ENCODE peak calls at places on chromosomes 13 and 19, in eight cellular contexts. One of them, this sample, is unnamed. For H3K27me3, the result is how much of the 10 kb centered on the place peaks cover.

GRCh38 chr19:17450264-17451075 is 2.0 kb upstream of the TMEM221 start:
- DNase-seq in BJ: no peak
- DNase-seq in heart right ventricle: no peak
- DNase-seq in H9: no peak
- DNase-seq in CD4-positive, alpha-beta T cell: no peak
- DNase-seq in bronchial epithelial cell: peak
- DNase-seq in mammary epithelial cell: peak
- DNase-seq in GM23248: no peak
- DNase-seq in this sample: peak

GRCh38 chr13:31587696-31588266 is 151.5 kb upstream of the RXFP2 start:
- DNase-seq in H9: no peak
- DNase-seq in bronchial epithelial cell: no peak
- DNase-seq in mammary epithelial cell: no peak
- DNase-seq in BJ: no peak
- DNase-seq in CD4-positive, alpha-beta T cell: no peak
- DNase-seq in GM23248: no peak
- DNase-seq in heart right ventricle: no peak
- DNase-seq in this sample: no peak

GRCh38 chr13:64075543-64076271 is 2660.1 kb upstream of the PCDH20 start:
- DNase-seq in GM23248: no peak
- DNase-seq in CD4-positive, alpha-beta T cell: no peak
- DNase-seq in bronchial epithelial cell: no peak
- DNase-seq in BJ: no peak
- DNase-seq in heart right ventricle: no peak
- DNase-seq in mammary epithelial cell: no peak
- DNase-seq in H9: no peak
- DNase-seq in this sample: no peak

GRCh38 chr19:31350033-31350692 is 927 bp upstream of the TSHZ3 start:
- DNase-seq in H9: no peak
- DNase-seq in BJ: no peak
- DNase-seq in GM23248: peak
- DNase-seq in bronchial epithelial cell: no peak
- DNase-seq in heart right ventricle: peak
- DNase-seq in CD4-positive, alpha-beta T cell: no peak
- DNase-seq in mammary epithelial cell: no peak
- DNase-seq in this sample: no peak

GRCh38 chr19:51480590-51480989 is 2.3 kb downstream of the CEACAM18 start:
- DNase-seq in heart right ventricle: no peak
- DNase-seq in H9: peak
- DNase-seq in GM23248: peak
- DNase-seq in bronchial epithelial cell: no peak
- DNase-seq in BJ: no peak
- DNase-seq in CD4-positive, alpha-beta T cell: no peak
- DNase-seq in mammary epithelial cell: no peak
- DNase-seq in this sample: no peak

GRCh38 chr13:105462981-105463380 is 1072.5 kb downstream of the EFNB2 start:
- DNase-seq in bronchial epithelial cell: no peak
- DNase-seq in BJ: no peak
- DNase-seq in heart right ventricle: no peak
- DNase-seq in mammary epithelial cell: no peak
- DNase-seq in GM23248: no peak
- DNase-seq in H9: no peak
- DNase-seq in CD4-positive, alpha-beta T cell: no peak
- DNase-seq in this sample: no peak

GRCh38 chr13:34822681-34823080 is 119.4 kb upstream of the NBEA start:
- DNase-seq in mammary epithelial cell: no peak
- DNase-seq in GM23248: no peak
- DNase-seq in CD4-positive, alpha-beta T cell: no peak
- DNase-seq in heart right ventricle: no peak
- DNase-seq in BJ: no peak
- DNase-seq in H9: no peak
- DNase-seq in bronchial epithelial cell: no peak
- DNase-seq in this sample: no peak

GRCh38 chr13:40403509-40404241 is 262.8 kb downstream of the FOXO1 start:
- DNase-seq in heart right ventricle: peak
- DNase-seq in CD4-positive, alpha-beta T cell: no peak
- DNase-seq in H9: no peak
- DNase-seq in BJ: no peak
- DNase-seq in mammary epithelial cell: no peak
- DNase-seq in GM23248: no peak
- DNase-seq in bronchial epithelial cell: no peak
- DNase-seq in this sample: no peak

GRCh38 chr19:11659612-11660011 is 62.3 kb downstream of the ZNF627 start:
- DNase-seq in GM23248: peak
- DNase-seq in CD4-positive, alpha-beta T cell: no peak
- DNase-seq in BJ: no peak
- DNase-seq in bronchial epithelial cell: peak
- DNase-seq in mammary epithelial cell: peak
- DNase-seq in heart right ventricle: no peak
- DNase-seq in H9: no peak
- DNase-seq in this sample: no peak

GRCh38 chr13:97468331-97468730 is 34.4 kb downstream of the RAP2A start:
- DNase-seq in heart right ventricle: no peak
- DNase-seq in CD4-positive, alpha-beta T cell: no peak
- DNase-seq in mammary epithelial cell: no peak
- DNase-seq in GM23248: peak
- DNase-seq in BJ: no peak
- DNase-seq in H9: no peak
- DNase-seq in bronchial epithelial cell: no peak
- DNase-seq in this sample: no peak

GRCh38 chr19:29079331-29079730 is 133.6 kb downstream of the UQCRFS1 start:
- DNase-seq in GM23248: peak
- DNase-seq in heart right ventricle: no peak
- DNase-seq in CD4-positive, alpha-beta T cell: no peak
- DNase-seq in bronchial epithelial cell: no peak
- DNase-seq in H9: no peak
- DNase-seq in mammary epithelial cell: no peak
- DNase-seq in BJ: no peak
- DNase-seq in this sample: no peak

GRCh38 chr13:23871616-23872220 is 17.5 kb downstream of the MIPEP start:
- DNase-seq in BJ: no peak
- DNase-seq in bronchial epithelial cell: peak
- DNase-seq in CD4-positive, alpha-beta T cell: no peak
- DNase-seq in GM23248: peak
- DNase-seq in heart right ventricle: no peak
- DNase-seq in H9: no peak
- DNase-seq in mammary epithelial cell: no peak
- DNase-seq in this sample: no peak

GRCh38 chr13:114104626-114105350 is 27.6 kb downstream of the RASA3 start:
- DNase-seq in heart right ventricle: no peak
- DNase-seq in CD4-positive, alpha-beta T cell: no peak
- DNase-seq in GM23248: peak
- DNase-seq in H9: no peak
- DNase-seq in BJ: no peak
- DNase-seq in mammary epithelial cell: no peak
- DNase-seq in bronchial epithelial cell: no peak
- DNase-seq in this sample: no peak

GRCh38 chr13:92573467-92574057 is 653.0 kb upstream of the GPC6 start:
- DNase-seq in mammary epithelial cell: no peak
- DNase-seq in heart right ventricle: no peak
- DNase-seq in GM23248: peak
- DNase-seq in H9: peak
- DNase-seq in bronchial epithelial cell: peak
- DNase-seq in BJ: no peak
- DNase-seq in CD4-positive, alpha-beta T cell: no peak
- DNase-seq in this sample: no peak

GRCh38 chr13:110312669-110313031 is 5.6 kb downstream of the COL4A2 start:
- DNase-seq in GM23248: peak
- DNase-seq in bronchial epithelial cell: peak
- DNase-seq in heart right ventricle: no peak
- DNase-seq in H9: peak
- DNase-seq in BJ: peak
- DNase-seq in mammary epithelial cell: peak
- DNase-seq in CD4-positive, alpha-beta T cell: no peak
- DNase-seq in this sample: peak

GRCh38 chr13:113735194-113735593 is 23.8 kb upstream of the TMEM255B start:
- DNase-seq in mammary epithelial cell: no peak
- DNase-seq in heart right ventricle: no peak
- DNase-seq in CD4-positive, alpha-beta T cell: no peak
- DNase-seq in bronchial epithelial cell: no peak
- DNase-seq in BJ: no peak
- DNase-seq in H9: no peak
- DNase-seq in GM23248: no peak
- DNase-seq in this sample: no peak

GRCh38 chr13:72221276-72221962 is 354.4 kb upstream of the DACH1 start:
- DNase-seq in bronchial epithelial cell: peak
- DNase-seq in BJ: no peak
- DNase-seq in mammary epithelial cell: peak
- DNase-seq in GM23248: no peak
- DNase-seq in heart right ventricle: no peak
- DNase-seq in CD4-positive, alpha-beta T cell: no peak
- DNase-seq in H9: peak
- DNase-seq in this sample: no peak

GRCh38 chr13:97224544-97225324 is 2.6 kb downstream of the MBNL2 start:
- DNase-seq in BJ: no peak
- DNase-seq in H9: no peak
- DNase-seq in bronchial epithelial cell: peak
- DNase-seq in CD4-positive, alpha-beta T cell: no peak
- DNase-seq in heart right ventricle: no peak
- DNase-seq in GM23248: peak
- DNase-seq in mammary epithelial cell: peak
- DNase-seq in this sample: no peak

GRCh38 chr19:13260883-13261653 is 110.9 kb downstream of the IER2 start:
- DNase-seq in BJ: peak
- DNase-seq in H9: no peak
- DNase-seq in CD4-positive, alpha-beta T cell: no peak
- DNase-seq in heart right ventricle: no peak
- DNase-seq in mammary epithelial cell: peak
- DNase-seq in bronchial epithelial cell: peak
- DNase-seq in GM23248: peak
- DNase-seq in this sample: peak

GRCh38 chr13:21944610-21945009 is 273.7 kb downstream of the FGF9 start:
- DNase-seq in H9: no peak
- DNase-seq in bronchial epithelial cell: no peak
- DNase-seq in heart right ventricle: no peak
- DNase-seq in GM23248: no peak
- DNase-seq in BJ: no peak
- DNase-seq in mammary epithelial cell: no peak
- DNase-seq in CD4-positive, alpha-beta T cell: no peak
- DNase-seq in this sample: no peak

GRCh38 chr19:35045667-35046300 is 4.3 kb downstream of the HPN start:
- DNase-seq in mammary epithelial cell: peak
- DNase-seq in heart right ventricle: no peak
- DNase-seq in H9: peak
- DNase-seq in GM23248: peak
- DNase-seq in BJ: no peak
- DNase-seq in bronchial epithelial cell: no peak
- DNase-seq in CD4-positive, alpha-beta T cell: no peak
- DNase-seq in this sample: no peak

GRCh38 chr19:38654478-38655079 is 7.1 kb downstream of the ACTN4 start:
- DNase-seq in CD4-positive, alpha-beta T cell: no peak
- DNase-seq in H9: no peak
- DNase-seq in BJ: no peak
- DNase-seq in GM23248: no peak
- DNase-seq in mammary epithelial cell: no peak
- DNase-seq in heart right ventricle: no peak
- DNase-seq in bronchial epithelial cell: no peak
- DNase-seq in this sample: no peak
- H3K27me3 ChIP-seq in CD4-positive, alpha-beta T cell: under half
- H3K27me3 ChIP-seq in H9: under half
- H3K27me3 ChIP-seq in BJ: under half
- H3K27me3 ChIP-seq in GM23248: under half
- H3K27me3 ChIP-seq in mammary epithelial cell: under half
- H3K27me3 ChIP-seq in heart right ventricle: under half
- H3K27me3 ChIP-seq in bronchial epithelial cell: under half
- H3K27me3 ChIP-seq in this sample: under half

GRCh38 chr13:111479412-111479811 is 159.0 kb downstream of the TEX29 start:
- DNase-seq in heart right ventricle: no peak
- DNase-seq in H9: no peak
- DNase-seq in CD4-positive, alpha-beta T cell: no peak
- DNase-seq in mammary epithelial cell: no peak
- DNase-seq in GM23248: no peak
- DNase-seq in BJ: no peak
- DNase-seq in bronchial epithelial cell: no peak
- DNase-seq in this sample: no peak
- H3K27me3 ChIP-seq in heart right ventricle: under half
- H3K27me3 ChIP-seq in H9: under half
- H3K27me3 ChIP-seq in CD4-positive, alpha-beta T cell: under half
- H3K27me3 ChIP-seq in mammary epithelial cell: under half
- H3K27me3 ChIP-seq in GM23248: under half
- H3K27me3 ChIP-seq in BJ: under half
- H3K27me3 ChIP-seq in bronchial epithelial cell: under half
- H3K27me3 ChIP-seq in this sample: under half

DNA sequence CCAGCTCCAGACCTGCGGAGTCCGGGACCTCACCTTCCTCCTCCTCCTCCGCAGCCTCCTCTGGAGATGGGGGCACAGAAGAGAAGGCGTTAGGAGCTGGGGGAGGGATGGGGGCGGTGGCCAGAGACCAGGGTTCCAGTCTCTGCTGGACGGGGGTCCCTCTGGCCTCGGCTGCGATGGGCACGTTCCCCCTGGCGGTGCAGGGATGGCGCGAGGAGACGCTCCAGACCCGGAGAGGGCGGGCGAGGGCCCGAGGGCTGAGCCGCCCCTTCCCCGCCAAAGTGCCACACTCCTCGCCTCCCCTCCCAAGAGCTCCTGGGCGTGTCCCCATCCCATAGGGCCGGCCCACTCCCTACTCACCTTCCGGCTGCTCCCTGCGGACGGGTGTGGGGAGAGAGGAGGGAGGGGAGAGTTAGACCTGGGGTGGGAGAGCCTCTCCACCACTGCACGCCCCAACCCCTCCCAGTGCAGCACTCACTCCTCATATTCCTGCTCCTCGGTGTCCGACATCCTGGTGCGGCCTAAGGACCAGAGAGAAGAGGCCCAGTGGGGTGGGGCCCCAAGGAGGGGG is 2.3 kb downstream of the TNNT1 start:
- DNase-seq in BJ: no peak
- DNase-seq in GM23248: peak
- DNase-seq in bronchial epithelial cell: peak
- DNase-seq in mammary epithelial cell: no peak
- DNase-seq in H9: peak
- DNase-seq in CD4-positive, alpha-beta T cell: no peak
- DNase-seq in heart right ventricle: no peak
- DNase-seq in this sample: no peak
- H3K27me3 ChIP-seq in BJ: under half
- H3K27me3 ChIP-seq in GM23248: under half
- H3K27me3 ChIP-seq in bronchial epithelial cell: under half
- H3K27me3 ChIP-seq in mammary epithelial cell: under half
- H3K27me3 ChIP-seq in H9: under half
- H3K27me3 ChIP-seq in CD4-positive, alpha-beta T cell: half or more
- H3K27me3 ChIP-seq in heart right ventricle: under half
- H3K27me3 ChIP-seq in this sample: half or more

DNA sequence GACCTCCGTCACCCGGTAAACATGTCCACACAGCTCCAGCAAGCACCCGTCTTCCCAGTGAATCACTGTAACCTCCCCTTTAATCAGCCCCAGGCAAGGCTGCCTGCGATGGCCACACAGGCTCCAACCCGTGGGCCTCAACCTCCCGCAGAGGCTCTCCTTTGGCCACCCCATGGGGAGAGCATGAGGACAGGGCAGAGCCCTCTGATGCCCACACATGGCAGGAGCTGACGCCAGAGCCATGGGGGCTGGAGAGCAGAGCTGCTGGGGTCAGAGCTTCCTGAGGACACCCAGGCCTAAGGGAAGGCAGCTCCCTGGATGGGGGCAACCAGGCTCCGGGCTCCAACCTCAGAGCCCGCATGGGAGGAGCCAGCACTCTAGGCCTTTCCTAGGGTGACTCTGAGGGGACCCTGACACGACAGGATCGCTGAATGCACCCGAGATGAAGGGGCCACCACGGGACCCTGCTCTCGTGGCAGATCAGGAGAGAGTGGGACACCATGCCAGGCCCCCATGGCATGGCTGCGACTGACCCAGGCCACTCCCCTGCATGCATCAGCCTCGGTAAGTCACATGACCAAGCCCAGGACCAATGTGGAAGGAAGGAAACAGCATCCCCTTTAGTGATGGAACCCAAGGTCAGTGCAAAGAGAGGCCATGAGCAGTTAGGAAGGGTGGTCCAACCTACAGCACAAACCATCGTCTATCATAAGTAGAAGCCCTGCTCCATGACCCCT is 9.0 kb upstream of the CEACAM5 start:
- DNase-seq in bronchial epithelial cell: peak
- DNase-seq in CD4-positive, alpha-beta T cell: no peak
- DNase-seq in mammary epithelial cell: peak
- DNase-seq in H9: peak
- DNase-seq in BJ: no peak
- DNase-seq in GM23248: no peak
- DNase-seq in heart right ventricle: no peak
- DNase-seq in this sample: no peak
- H3K27me3 ChIP-seq in bronchial epithelial cell: under half
- H3K27me3 ChIP-seq in CD4-positive, alpha-beta T cell: under half
- H3K27me3 ChIP-seq in mammary epithelial cell: under half
- H3K27me3 ChIP-seq in H9: under half
- H3K27me3 ChIP-seq in BJ: under half
- H3K27me3 ChIP-seq in GM23248: under half
- H3K27me3 ChIP-seq in heart right ventricle: under half
- H3K27me3 ChIP-seq in this sample: under half